ENCODE peak calls at places on chromosome 11, in four cellular contexts. One of them, this sample, is unnamed.
A peak's percentile ranks its signal among the peaks of the same experiment; 100 is the strongest.

GRCh38 chr11:117430293-117430955 is 102.8 kb downstream of the CEP164 start:
- DNase-seq in glutamatergic neuron: no peak
- DNase-seq in lower lobe of right lung: no peak
- DNase-seq in cardiac muscle cell: no peak
- DNase-seq in this sample: no peak

GRCh38 chr11:118320515-118320914 is 16.0 kb downstream of the CD3E start:
- DNase-seq in glutamatergic neuron: no peak
- DNase-seq in lower lobe of right lung: no peak
- DNase-seq in cardiac muscle cell: no peak
- DNase-seq in this sample: no peak

GRCh38 chr11:76248210-76248609 is 41.9 kb upstream of the WNT11 start:
- DNase-seq in glutamatergic neuron: no peak
- DNase-seq in lower lobe of right lung: no peak
- DNase-seq in cardiac muscle cell: peak; percentile 15
- DNase-seq in this sample: no peak

GRCh38 chr11:569273-569885 is 6.9 kb upstream of the PHRF1 start:
- DNase-seq in glutamatergic neuron: no peak
- DNase-seq in lower lobe of right lung: no peak
- DNase-seq in cardiac muscle cell: no peak
- DNase-seq in this sample: no peak

GRCh38 chr11:61404641-61405040 is 12.3 kb downstream of the TMEM216 start:
- DNase-seq in glutamatergic neuron: no peak
- DNase-seq in lower lobe of right lung: no peak
- DNase-seq in cardiac muscle cell: no peak
- DNase-seq in this sample: no peak

GRCh38 chr11:25094085-25094802 is 597.4 kb downstream of the LUZP2 start:
- DNase-seq in glutamatergic neuron: no peak
- DNase-seq in lower lobe of right lung: no peak
- DNase-seq in cardiac muscle cell: no peak
- DNase-seq in this sample: no peak

GRCh38 chr11:124717786-124718634 is 21.7 kb upstream of the NRGN start:
- DNase-seq in glutamatergic neuron: peak; percentile 68
- DNase-seq in lower lobe of right lung: peak; percentile 62
- DNase-seq in cardiac muscle cell: peak; percentile 47
- DNase-seq in this sample: peak; percentile 67

GRCh38 chr11:62064221-62064620 is 59.6 kb upstream of the INCENP start:
- DNase-seq in glutamatergic neuron: no peak
- DNase-seq in lower lobe of right lung: no peak
- DNase-seq in cardiac muscle cell: no peak
- DNase-seq in this sample: no peak

GRCh38 chr11:130070829-130071205 is 1.1 kb downstream of the APLP2 start:
- DNase-seq in glutamatergic neuron: no peak
- DNase-seq in lower lobe of right lung: peak; percentile 74
- DNase-seq in cardiac muscle cell: peak; percentile 42
- DNase-seq in this sample: no peak

GRCh38 chr11:17642980-17643379 is 76.4 kb upstream of the MYOD1 start:
- DNase-seq in glutamatergic neuron: no peak
- DNase-seq in lower lobe of right lung: no peak
- DNase-seq in cardiac muscle cell: no peak
- DNase-seq in this sample: no peak

GRCh38 chr11:109865558-109866186 is 227.5 kb upstream of the ZC3H12C start:
- DNase-seq in glutamatergic neuron: no peak
- DNase-seq in lower lobe of right lung: no peak
- DNase-seq in cardiac muscle cell: no peak
- DNase-seq in this sample: no peak

GRCh38 chr11:35139883-35140282 is 912 bp downstream of the CD44 start:
- DNase-seq in glutamatergic neuron: no peak
- DNase-seq in lower lobe of right lung: no peak
- DNase-seq in cardiac muscle cell: no peak
- DNase-seq in this sample: no peak

GRCh38 chr11:77073328-77074001 is 6.7 kb downstream of the CAPN5 start:
- DNase-seq in glutamatergic neuron: peak; percentile 60
- DNase-seq in lower lobe of right lung: peak; percentile 60
- DNase-seq in cardiac muscle cell: peak; percentile 96
- DNase-seq in this sample: no peak

GRCh38 chr11:9493492-9493891 is 32.7 kb downstream of the ZNF143 start:
- DNase-seq in glutamatergic neuron: no peak
- DNase-seq in lower lobe of right lung: no peak
- DNase-seq in cardiac muscle cell: no peak
- DNase-seq in this sample: no peak

GRCh38 chr11:130675456-130675855 is 227.0 kb downstream of the ADAMTS15 start:
- DNase-seq in glutamatergic neuron: peak; percentile 70
- DNase-seq in lower lobe of right lung: no peak
- DNase-seq in cardiac muscle cell: peak; percentile 94
- DNase-seq in this sample: no peak

GRCh38 chr11:126318642-126319373 is 14.9 kb downstream of the DCPS start:
- DNase-seq in glutamatergic neuron: no peak
- DNase-seq in lower lobe of right lung: peak; percentile 36
- DNase-seq in cardiac muscle cell: peak; percentile 86
- DNase-seq in this sample: no peak

GRCh38 chr11:119797137-119797611 is 68.2 kb upstream of the NECTIN1 start:
- DNase-seq in glutamatergic neuron: no peak
- DNase-seq in lower lobe of right lung: peak; percentile 10
- DNase-seq in cardiac muscle cell: no peak
- DNase-seq in this sample: peak; percentile 84

GRCh38 chr11:128839081-128839480 is 28.0 kb downstream of the KCNJ1 start:
- DNase-seq in glutamatergic neuron: no peak
- DNase-seq in lower lobe of right lung: no peak
- DNase-seq in cardiac muscle cell: no peak
- DNase-seq in this sample: no peak

GRCh38 chr11:1499899-1500298 is 13.3 kb upstream of the MOB2 start:
- DNase-seq in glutamatergic neuron: no peak
- DNase-seq in lower lobe of right lung: peak; percentile 38
- DNase-seq in cardiac muscle cell: no peak
- DNase-seq in this sample: no peak

GRCh38 chr11:116373107-116373506 is 399.7 kb downstream of the BUD13 start:
- DNase-seq in glutamatergic neuron: peak; percentile 29
- DNase-seq in lower lobe of right lung: no peak
- DNase-seq in cardiac muscle cell: no peak
- DNase-seq in this sample: peak; percentile 49

GRCh38 chr11:92859290-92859689 is 110.2 kb upstream of the MTNR1B start:
- DNase-seq in glutamatergic neuron: no peak
- DNase-seq in lower lobe of right lung: no peak
- DNase-seq in cardiac muscle cell: peak; percentile 24
- DNase-seq in this sample: no peak

GRCh38 chr11:108871152-108871551 is 206.3 kb downstream of the DDX10 start:
- DNase-seq in glutamatergic neuron: peak; percentile 47
- DNase-seq in lower lobe of right lung: no peak
- DNase-seq in cardiac muscle cell: peak; percentile 85
- DNase-seq in this sample: no peak

GRCh38 chr11:63248966-63249365 is 5.6 kb upstream of the SLC22A25 start:
- DNase-seq in glutamatergic neuron: no peak
- DNase-seq in lower lobe of right lung: no peak
- DNase-seq in cardiac muscle cell: no peak
- DNase-seq in this sample: no peak

GRCh38 chr11:117654281-117654680 is 142.7 kb downstream of the DSCAML1 start:
- DNase-seq in glutamatergic neuron: no peak
- DNase-seq in lower lobe of right lung: no peak
- DNase-seq in cardiac muscle cell: no peak
- DNase-seq in this sample: no peak

GRCh38 chr11:2258501-2259465 is 11.6 kb downstream of the ASCL2 start:
- DNase-seq in glutamatergic neuron: no peak
- DNase-seq in lower lobe of right lung: no peak
- DNase-seq in cardiac muscle cell: no peak
- DNase-seq in this sample: peak; percentile 42

GRCh38 chr11:27241316-27242122 is 121.5 kb downstream of the CCDC34 start:
- DNase-seq in glutamatergic neuron: no peak
- DNase-seq in lower lobe of right lung: no peak
- DNase-seq in cardiac muscle cell: peak; percentile 56
- DNase-seq in this sample: no peak

This sample was measured in ecto neural progenitor cell.